ENCODE peak calls at places on chromosomes 6 and 20, in ten cellular contexts. J is astrocyte, I is SJSA1, V is HCT116, U is foreskin fibroblast, A is G401, G is GM23248, C is KG1, N is astrocyte of the cerebellum, L is lower lobe of right lung. T is an unnamed sample.

GRCh38 chr20:38926934-38927616 is 858 bp downstream of the FAM83D start:
- DNase-seq in J (no peak), I (peak), V (no peak), U (peak), A (no peak), G (peak), C (peak), N (peak), L (no peak), T (no peak)

GRCh38 chr6:167932468-167933276 is 64.8 kb upstream of the KIF25 start:
- DNase-seq in J (no peak), I (no peak), V (no peak), U (no peak), A (no peak), G (no peak), C (no peak), N (no peak), L (no peak), T (peak)

GRCh38 chr6:135331002-135331401 is 149.9 kb downstream of the MYB start:
- DNase-seq in J (peak), I (no peak), V (no peak), U (no peak), A (no peak), G (peak), C (no peak), N (peak), L (no peak), T (no peak)

GRCh38 chr20:56911946-56912345 is 282.8 kb downstream of the TFAP2C start:
- DNase-seq in J (no peak), I (no peak), V (no peak), U (no peak), A (no peak), G (no peak), C (no peak), N (no peak), L (no peak), T (no peak)

GRCh38 chr6:1558388-1558787 is 51.3 kb upstream of the FOXC1 start:
- DNase-seq in J (no peak), I (peak), V (no peak), U (peak), A (no peak), G (peak), C (no peak), N (no peak), L (no peak), T (no peak)

GRCh38 chr20:34994509-34995131 is 39.0 kb downstream of the MYH7B start:
- DNase-seq in J (no peak), I (no peak), V (no peak), U (no peak), A (no peak), G (no peak), C (no peak), N (no peak), L (no peak), T (no peak)

GRCh38 chr6:88492241-88492640 is 326.1 kb upstream of the CNR1 start:
- DNase-seq in J (no peak), I (no peak), V (no peak), U (no peak), A (no peak), G (no peak), C (no peak), N (no peak), L (no peak), T (no peak)

GRCh38 chr6:116008470-116009229 is 52.0 kb downstream of the FRK start:
- DNase-seq in J (peak), I (peak), V (peak), U (peak), A (no peak), G (peak), C (peak), N (peak), L (no peak), T (no peak)

GRCh38 chr6:169171951-169172350 is 81.7 kb downstream of the THBS2 start:
- DNase-seq in J (peak), I (peak), V (no peak), U (peak), A (no peak), G (peak), C (no peak), N (no peak), L (no peak), T (no peak)